ENCODE peak calls at places on chromosomes 2 and 18, in ten cellular contexts. J, F, S, W, U, C, N, Z, M and B are unnamed samples.

GRCh38 chr2:36912692-36913091 is 53.6 kb downstream of the STRN start:
- DNase-seq in C (no peak), J (no peak), S (peak; percentile 2), W (no peak), U (no peak), Z (no peak), M (no peak), N (peak; percentile 15), F (no peak), B (no peak)

GRCh38 chr2:101151859-101152194 is 645 bp upstream of the TBC1D8 start:
- DNase-seq in M (peak; percentile 39), S (no peak), U (peak; percentile 23), J (no peak), Z (no peak), C (no peak), W (peak; percentile 28), N (peak; percentile 24), F (no peak), B (no peak)

GRCh38 chr18:25561923-25562322 is 210.0 kb upstream of the ZNF521 start:
- DNase-seq in N (peak; percentile 31), M (peak; percentile 29), S (peak; percentile 34), W (peak; percentile 20), U (peak; percentile 48), F (no peak), J (no peak), C (no peak), Z (no peak), B (no peak)

GRCh38 chr18:6547476-6547875 is 132.8 kb upstream of the L3MBTL4 start:
- DNase-seq in C (no peak), M (no peak), Z (no peak), U (no peak), S (no peak), N (peak; percentile 53), W (no peak), F (no peak), J (no peak), B (no peak)

GRCh38 chr18:1048048-1048447 is 143.4 kb downstream of the ADCYAP1 start:
- DNase-seq in J (no peak), N (peak; percentile 28), F (no peak), C (no peak), U (no peak), Z (no peak), M (peak; percentile 34), S (peak; percentile 33), W (no peak), B (no peak)

GRCh38 chr18:61710082-61710620 is 182.7 kb downstream of the RNF152 start:
- DNase-seq in F (no peak), W (no peak), C (no peak), U (peak; percentile 5), M (no peak), N (no peak), Z (no peak), S (no peak), J (no peak), B (no peak)

GRCh38 chr2:39602616-39603015 is 63.1 kb upstream of the TMEM178A start:
- DNase-seq in C (no peak), N (no peak), U (no peak), S (no peak), Z (no peak), W (no peak), F (no peak), M (no peak), J (no peak), B (no peak)

GRCh38 chr2:217797661-217798069 is 205.1 kb downstream of the TNS1 start:
- DNase-seq in U (no peak), F (peak; percentile 96), Z (no peak), N (peak; percentile 13), M (no peak), C (no peak), J (no peak), S (no peak), W (no peak), B (peak; percentile 89)

GRCh38 chr2:73156539-73157124 is 43.9 kb upstream of the RAB11FIP5 start:
- DNase-seq in W (peak; percentile 77), F (peak; percentile 34), U (peak; percentile 87), J (no peak), M (peak; percentile 86), N (peak; percentile 44), S (peak; percentile 79), Z (peak; percentile 77), C (peak; percentile 77), B (peak; percentile 78)

GRCh38 chr2:172735646-172736418 is at the start of gene RAPGEF4:
- DNase-seq in W (no peak), U (peak; percentile 82), Z (no peak), F (no peak), M (peak; percentile 56), C (no peak), N (no peak), S (no peak), J (no peak), B (no peak)

GRCh38 chr2:45067859-45068642 is 58.8 kb upstream of the SIX2 start:
- DNase-seq in W (peak; percentile 14), Z (no peak), C (no peak), M (no peak), N (no peak), U (peak; percentile 63), S (peak; percentile 69), J (no peak), F (no peak), B (no peak)

GRCh38 chr2:241982711-241983570 is 113.4 kb downstream of the RTP5 start:
- DNase-seq in M (no peak), N (no peak), W (no peak), S (no peak), F (no peak), J (peak; percentile 14), C (no peak), Z (no peak), U (no peak), B (no peak)

GRCh38 chr2:98086491-98087446 is at the start of gene VWA3B:
- DNase-seq in F (peak; percentile 38), U (peak; percentile 90), S (peak; percentile 64), C (peak; percentile 87), W (peak; percentile 50), J (peak; percentile 79), N (peak; percentile 86), M (peak; percentile 68), Z (peak; percentile 38), B (peak; percentile 76)

GRCh38 chr2:166900700-166901099 is 12.4 kb downstream of the XIRP2 start:
- DNase-seq in C (no peak), M (peak; percentile 46), F (no peak), S (peak; percentile 11), W (no peak), Z (no peak), J (no peak), N (peak; percentile 60), U (peak; percentile 64), B (no peak)

GRCh38 chr2:25341753-25342371 is at the start of gene DNMT3A:
- DNase-seq in S (peak; percentile 83), J (peak; percentile 47), N (peak; percentile 52), C (peak; percentile 84), F (peak; percentile 58), U (peak; percentile 77), W (peak; percentile 80), Z (no peak), M (peak; percentile 88), B (peak; percentile 88)

GRCh38 chr2:94956797-94957391 is 68.6 kb upstream of the MAL start:
- DNase-seq in J (no peak), U (no peak), Z (no peak), C (no peak), S (peak; percentile 46), W (peak; percentile 37), F (no peak), N (peak; percentile 70), M (peak; percentile 79), B (no peak)

GRCh38 chr2:107303964-107304363 is 418.0 kb upstream of the ST6GAL2 start:
- DNase-seq in Z (no peak), J (no peak), M (no peak), W (no peak), U (no peak), F (no peak), C (no peak), S (peak; percentile 42), N (no peak), B (no peak)

GRCh38 chr18:48355526-48356115 is 53.6 kb downstream of the ZBTB7C start:
- DNase-seq in Z (no peak), S (no peak), U (no peak), J (no peak), W (no peak), F (no peak), N (no peak), C (no peak), M (no peak), B (peak; percentile 34)

GRCh38 chr2:96869281-96869823 is 528 bp downstream of the SEMA4C start:
- DNase-seq in S (peak; percentile 92), J (no peak), Z (no peak), C (peak; percentile 88), W (peak; percentile 84), M (peak; percentile 91), F (peak; percentile 44), U (peak; percentile 79), N (peak; percentile 63), B (peak; percentile 96)

GRCh38 chr2:171163261-171163660 is 2.6 kb upstream of the TLK1 start:
- DNase-seq in C (no peak), F (no peak), Z (no peak), M (no peak), N (no peak), J (no peak), S (no peak), W (no peak), U (no peak), B (no peak)

GRCh38 chr2:6977095-6977777 is 60.0 kb downstream of the RNF144A start:
- DNase-seq in Z (no peak), U (no peak), M (no peak), F (peak; percentile 68), J (no peak), S (peak; percentile 66), C (no peak), W (peak; percentile 84), N (peak; percentile 87), B (peak; percentile 91)

GRCh38 chr18:51861041-51861440 is 479.0 kb upstream of the DCC start:
- DNase-seq in C (no peak), Z (no peak), J (no peak), F (no peak), M (no peak), N (no peak), U (no peak), W (no peak), S (no peak), B (no peak)
- H3K9me3 ChIP-seq in C (no peaks in the 10 kb centered on the region), Z (peaks cover 9% of the 10 kb centered on the region), J (no peaks in the 10 kb centered on the region), F (no peaks in the 10 kb centered on the region), M (peaks cover 3% of the 10 kb centered on the region), N (no peaks in the 10 kb centered on the region), U (no peaks in the 10 kb centered on the region), W (no peaks in the 10 kb centered on the region), S (no peaks in the 10 kb centered on the region), B (no peaks in the 10 kb centered on the region)

GRCh38 chr18:54608008-54608642 is 17.1 kb downstream of the DYNAP start:
- DNase-seq in W (no peak), Z (no peak), C (no peak), F (no peak), U (no peak), S (peak; percentile 55), M (peak; percentile 22), N (peak; percentile 96), J (no peak), B (no peak)
- H3K36me3 ChIP-seq in W (no peaks in the 10 kb centered on the region), Z (no peaks in the 10 kb centered on the region), C (no peaks in the 10 kb centered on the region), F (no peaks in the 10 kb centered on the region), U (no peaks in the 10 kb centered on the region), S (no peaks in the 10 kb centered on the region), M (no peaks in the 10 kb centered on the region), N (no peaks in the 10 kb centered on the region), J (no peaks in the 10 kb centered on the region), B (no peaks in the 10 kb centered on the region)

GRCh38 chr18:77087391-77088141 is 45.0 kb downstream of the MBP start:
- DNase-seq in S (peak; percentile 71), N (no peak), C (peak; percentile 83), Z (no peak), J (no peak), W (peak; percentile 50), M (peak; percentile 25), F (no peak), U (peak; percentile 73), B (peak; percentile 84)
- H3K9me3 ChIP-seq in S (no peaks in the 10 kb centered on the region), N (no peaks in the 10 kb centered on the region), C (no peaks in the 10 kb centered on the region), Z (no peaks in the 10 kb centered on the region), J (no peaks in the 10 kb centered on the region), W (no peaks in the 10 kb centered on the region), M (no peaks in the 10 kb centered on the region), F (no peaks in the 10 kb centered on the region), U (no peaks in the 10 kb centered on the region), B (no peaks in the 10 kb centered on the region)

GRCh38 chr2:230170532-230170931 is 49.3 kb downstream of the SP110 start:
- DNase-seq in W (no peak), S (peak; percentile 65), M (no peak), J (no peak), U (no peak), C (no peak), F (no peak), Z (no peak), N (peak; percentile 66), B (no peak)
- H3K36me3 ChIP-seq in W (no peaks in the 10 kb centered on the region), S (no peaks in the 10 kb centered on the region), M (peaks cover 16% of the 10 kb centered on the region), J (no peaks in the 10 kb centered on the region), U (no peaks in the 10 kb centered on the region), C (peaks cover 45% of the 10 kb centered on the region), F (no peaks in the 10 kb centered on the region), Z (no peaks in the 10 kb centered on the region), N (no peaks in the 10 kb centered on the region), B (peaks cover 43% of the 10 kb centered on the region)